ENCODE peak calls at places on chromosomes 7 and 10, in four cellular contexts. Z is sciatic nerve, R is fibroblast of lung, F is hypothalamus. V is an unnamed sample.

GRCh38 chr10:36263871-36264270 is 621.8 kb upstream of the FZD8 start:
- DNase-seq in R (no peak), F (no peak), Z (no peak), V (no peak)

GRCh38 chr10:119079572-119080520 is 771 bp downstream of the EIF3A start:
- DNase-seq in R (peak; percentile 75), Z (peak; percentile 82), F (peak; percentile 58), V (peak; percentile 77)

GRCh38 chr7:28615091-28615490 is 202.8 kb downstream of the CREB5 start:
- DNase-seq in R (no peak), Z (no peak), F (no peak), V (no peak)

GRCh38 chr10:55822096-55822495 is 539.0 kb downstream of the ZWINT start:
- DNase-seq in R (no peak), F (no peak), Z (no peak), V (no peak)

GRCh38 chr10:71531485-71532446 is 135.0 kb downstream of the CDH23 start:
- DNase-seq in F (no peak), Z (no peak), R (no peak), V (no peak)

GRCh38 chr10:44993226-44993921 is 7.3 kb upstream of the ZNF22 start:
- DNase-seq in Z (peak; percentile 53), F (no peak), R (no peak), V (no peak)

GRCh38 chr7:27459021-27459728 is 203.5 kb downstream of the HIBADH start:
- DNase-seq in R (no peak), F (no peak), Z (no peak), V (no peak)

GRCh38 chr7:38112075-38112474 is 66.0 kb upstream of the STARD3NL start:
- DNase-seq in Z (no peak), F (no peak), R (no peak), V (no peak)

GRCh38 chr10:113216068-113216467 is 266.0 kb downstream of the TCF7L2 start:
- DNase-seq in Z (no peak), F (no peak), R (no peak), V (no peak)

GRCh38 chr7:47277321-47277781 is 304.6 kb downstream of the TNS3 start:
- DNase-seq in R (no peak), Z (peak; percentile 53), F (no peak), V (no peak)

V was measured in HCEC 1CT.